ENCODE peak calls at places on chromosomes 1 and 21, in six cellular contexts. Q, L, Z, P, I and C are unnamed samples.
A peak's percentile ranks its signal among the peaks of the same experiment; 100 is the strongest.

GRCh38 chr1:11071463-11072215 is 11.8 kb upstream of the SRM start:
- DNase-seq in Q (no peak), L (no peak), Z (no peak), P (no peak), I (no peak), C (no peak)

GRCh38 chr1:214123061-214123784 is 135.4 kb downstream of the PROX1 start:
- DNase-seq in Q (peak; percentile 80), L (peak; percentile 51), Z (peak; percentile 86), P (no peak), I (peak; percentile 24), C (peak; percentile 85)

GRCh38 chr1:2817784-2818564 is 16.5 kb upstream of the TTC34 start:
- DNase-seq in Q (no peak), L (no peak), Z (no peak), P (no peak), I (no peak), C (no peak)

GRCh38 chr1:156413310-156414246 is 44.6 kb downstream of the RHBG start:
- DNase-seq in Q (no peak), L (no peak), Z (no peak), P (no peak), I (no peak), C (no peak)

GRCh38 chr1:30028283-30028682 is 695.1 kb downstream of the MATN1 start:
- DNase-seq in Q (no peak), L (no peak), Z (no peak), P (no peak), I (no peak), C (no peak)

GRCh38 chr1:64215576-64215975 is 12.2 kb downstream of the UBE2U start:
- DNase-seq in Q (no peak), L (no peak), Z (no peak), P (no peak), I (no peak), C (no peak)

GRCh38 chr1:207619833-207620572 is 24.9 kb upstream of the CR1L start:
- DNase-seq in Q (no peak), L (peak; percentile 34), Z (peak; percentile 35), P (no peak), I (peak; percentile 68), C (no peak)

GRCh38 chr1:69523032-69523431 is 44.7 kb upstream of the LRRC7 start:
- DNase-seq in Q (no peak), L (no peak), Z (no peak), P (no peak), I (no peak), C (no peak)

GRCh38 chr1:156119503-156120209 is 5.1 kb downstream of the LMNA start:
- DNase-seq in Q (no peak), L (no peak), Z (no peak), P (no peak), I (peak; percentile 73), C (no peak)

GRCh38 chr1:31987231-31987630 is 26.4 kb upstream of the KHDRBS1 start:
- DNase-seq in Q (no peak), L (no peak), Z (no peak), P (no peak), I (no peak), C (peak; percentile 47)

GRCh38 chr1:210239295-210240155 is 6.9 kb downstream of the SERTAD4 start:
- DNase-seq in Q (no peak), L (peak; percentile 28), Z (peak; percentile 16), P (no peak), I (no peak), C (no peak)

GRCh38 chr1:1254667-1254998 is 8.1 kb upstream of the C1QTNF12 start:
- DNase-seq in Q (no peak), L (no peak), Z (no peak), P (no peak), I (no peak), C (no peak)

GRCh38 chr1:26477446-26478152 is 5.4 kb downstream of the HMGN2 start:
- DNase-seq in Q (no peak), L (no peak), Z (no peak), P (no peak), I (no peak), C (no peak)

GRCh38 chr1:161710562-161710961 is 3.5 kb downstream of the FCRLA start:
- DNase-seq in Q (no peak), L (no peak), Z (no peak), P (no peak), I (no peak), C (no peak)

GRCh38 chr1:3455630-3456448 is 1.4 kb downstream of the ARHGEF16 start:
- DNase-seq in Q (no peak), L (no peak), Z (no peak), P (no peak), I (no peak), C (no peak)

GRCh38 chr1:162003825-162004205 is 19.9 kb downstream of the OLFML2B start:
- DNase-seq in Q (no peak), L (no peak), Z (no peak), P (no peak), I (no peak), C (no peak)

GRCh38 chr1:9852410-9853301 is 28.9 kb upstream of the CLSTN1 start:
- DNase-seq in Q (no peak), L (no peak), Z (no peak), P (no peak), I (no peak), C (no peak)
- TF ChIP-seq ZNF274 in Q (no peak), L (no peak), Z (no peak), P (no peak), I (no peak), C (no peak)

DNA sequence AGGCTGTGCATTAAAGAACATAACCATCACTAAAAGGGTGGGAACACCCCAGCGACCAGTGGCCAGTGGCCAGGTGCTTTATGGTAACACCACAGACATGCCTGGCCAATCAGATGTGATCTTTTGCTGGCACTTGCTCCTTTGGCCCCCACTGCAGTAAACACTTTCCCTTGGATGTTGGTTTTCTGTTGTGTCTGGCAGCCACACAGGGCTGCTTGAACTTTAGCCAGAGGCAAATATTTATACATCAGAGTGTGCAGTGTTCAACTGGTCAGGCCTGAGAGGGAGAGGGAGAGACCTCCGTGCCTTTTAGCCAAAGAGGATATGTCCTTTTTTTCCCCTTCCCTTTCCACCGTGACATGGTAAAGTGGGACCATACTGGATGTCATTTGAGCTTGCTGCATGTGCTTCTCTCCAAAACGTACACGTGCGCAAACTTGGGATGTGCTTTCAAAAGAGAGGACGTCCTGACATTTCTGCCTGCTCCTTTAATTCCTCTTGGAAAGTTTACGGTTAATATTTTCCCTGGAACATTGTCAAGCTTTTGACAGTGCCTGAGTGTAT is 101.2 kb downstream of the NFIA start:
- DNase-seq in Q (no peak), L (no peak), Z (peak; percentile 94), P (no peak), I (peak; percentile 55), C (no peak)
- TF ChIP-seq YY1 in Q (no peak), L (no peak), Z (no peak), P (no peak), I (no peak), C (no peak)

GRCh38 chr21:42348762-42349161 is 2.0 kb downstream of the TFF2 start:
- DNase-seq in Q (no peak), L (no peak), Z (no peak), P (no peak), I (no peak), C (no peak)

GRCh38 chr21:42343963-42344510 is 6.8 kb downstream of the TFF2 start:
- DNase-seq in Q (no peak), L (no peak), Z (no peak), P (no peak), I (no peak), C (no peak)

GRCh38 chr21:42347601-42348327 is 3.0 kb downstream of the TFF2 start:
- DNase-seq in Q (no peak), L (no peak), Z (no peak), P (no peak), I (no peak), C (no peak)

GRCh38 chr21:42346866-42347600 is 3.8 kb downstream of the TFF2 start:
- DNase-seq in Q (no peak), L (no peak), Z (no peak), P (no peak), I (no peak), C (no peak)

DNA sequence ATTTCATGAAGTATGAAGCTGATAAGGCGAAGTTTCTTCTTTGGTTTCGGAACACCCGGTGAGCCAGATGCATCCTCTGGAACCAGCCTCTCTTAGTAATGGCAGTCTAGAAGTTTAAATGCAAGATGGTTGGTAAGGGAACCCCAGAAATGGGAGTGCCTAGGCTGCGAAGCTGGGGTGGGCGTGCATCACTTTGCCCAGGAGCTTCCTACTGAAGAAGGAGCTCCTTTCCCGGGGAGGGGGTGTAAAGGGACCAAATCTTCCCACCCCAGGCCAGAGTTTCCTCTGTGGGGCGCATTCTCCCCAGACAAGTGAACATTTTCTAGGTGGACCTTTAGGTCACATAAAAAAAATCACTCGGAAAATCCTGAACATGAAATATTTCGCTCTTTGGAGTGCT is 4.4 kb downstream of the TFF2 start:
- DNase-seq in Q (no peak), L (no peak), Z (no peak), P (no peak), I (no peak), C (no peak)
- TF ChIP-seq ZNF274 in Q (no peak), L (no peak), Z (no peak), P (no peak), I (no peak), C (no peak)

DNA sequence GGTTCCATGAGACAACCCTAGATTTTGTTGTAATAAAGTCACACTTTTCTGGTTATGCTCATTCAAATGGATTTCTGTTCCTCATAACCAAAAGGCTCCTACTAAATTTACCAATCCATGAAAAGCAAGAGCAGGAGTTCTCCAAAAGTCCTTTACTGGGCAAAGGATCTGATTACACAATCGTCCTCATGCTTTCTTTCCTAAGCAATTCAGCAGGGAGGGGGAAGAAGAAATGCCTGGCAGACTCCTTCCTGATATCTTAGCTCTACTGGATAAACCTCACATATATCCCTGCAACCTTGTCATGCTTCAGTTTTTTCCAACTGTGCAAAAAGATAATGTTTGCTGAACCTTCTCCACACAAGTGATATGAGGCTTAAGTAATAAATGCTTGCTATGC is 67.6 kb upstream of the GUCA2B start:
- DNase-seq in Q (no peak), L (no peak), Z (no peak), P (no peak), I (no peak), C (no peak)
- TF ChIP-seq YY1 in Q (no peak), L (no peak), Z (no peak), P (no peak), I (no peak), C (no peak)

GRCh38 chr1:205440476-205441317 is 15.1 kb downstream of the BLACAT1 start:
- DNase-seq in Q (no peak), L (peak; percentile 85), Z (peak; percentile 91), P (peak; percentile 47), I (peak; percentile 70), C (no peak)
- TF ChIP-seq ZNF274 in Q (no peak), L (no peak), Z (no peak), P (no peak), I (no peak), C (no peak)